ENCODE peak calls at places on chromosome 1, in five cellular contexts. D is IMR-90, G is K562, B is SK-N-SH, Q is HepG2. L is an unnamed sample.
A peak's percentile ranks its signal among the peaks of the same experiment; 100 is the strongest.

GRCh38 chr1:165330483-165330882 is 26.0 kb downstream of the LMX1A start:
- DNase-seq in D (no peak), G (no peak), B (no peak), Q (no peak), L (no peak)

GRCh38 chr1:92968138-92969032 is 7.1 kb upstream of the DIPK1A start:
- DNase-seq in D (no peak), G (no peak), B (peak; percentile 38), Q (peak; percentile 45), L (no peak)

GRCh38 chr1:158931055-158931737 is at the start of gene PYHIN1:
- DNase-seq in D (no peak), G (no peak), B (no peak), Q (no peak), L (no peak)

GRCh38 chr1:51552929-51553807 is 34.1 kb upstream of the EPS15 start:
- DNase-seq in D (no peak), G (no peak), B (no peak), Q (no peak), L (no peak)

GRCh38 chr1:19710825-19711611 is 46.3 kb downstream of the HTR6 start:
- DNase-seq in D (no peak), G (no peak), B (no peak), Q (no peak), L (peak; percentile 93)

GRCh38 chr1:19342077-19342775 is 30.1 kb downstream of the SLC66A1 start:
- DNase-seq in D (no peak), G (no peak), B (peak; percentile 64), Q (no peak), L (no peak)

GRCh38 chr1:203462143-203462542 is 13.5 kb upstream of the PRELP start:
- DNase-seq in D (no peak), G (no peak), B (no peak), Q (no peak), L (no peak)

GRCh38 chr1:109643385-109644230 is 12.3 kb upstream of the GSTM4 start:
- DNase-seq in D (peak; percentile 65), G (peak; percentile 86), B (peak; percentile 49), Q (peak; percentile 67), L (no peak)

GRCh38 chr1:36476945-36477344 is 5.8 kb downstream of the CSF3R start:
- DNase-seq in D (no peak), G (no peak), B (no peak), Q (no peak), L (no peak)

GRCh38 chr1:31717341-31717740 is 13.5 kb upstream of the COL16A1 start:
- DNase-seq in D (peak; percentile 37), G (no peak), B (no peak), Q (no peak), L (no peak)

GRCh38 chr1:32128971-32129370 is 21.1 kb downstream of the KPNA6 start:
- DNase-seq in D (no peak), G (no peak), B (no peak), Q (no peak), L (no peak)

GRCh38 chr1:41523981-41524675 is 39.6 kb upstream of the EDN2 start:
- DNase-seq in D (no peak), G (no peak), B (no peak), Q (no peak), L (no peak)
- TF ChIP-seq MXI1 in D (no peak), G (no peak), B (no peak), Q (no peak), L (no peak)

DNA sequence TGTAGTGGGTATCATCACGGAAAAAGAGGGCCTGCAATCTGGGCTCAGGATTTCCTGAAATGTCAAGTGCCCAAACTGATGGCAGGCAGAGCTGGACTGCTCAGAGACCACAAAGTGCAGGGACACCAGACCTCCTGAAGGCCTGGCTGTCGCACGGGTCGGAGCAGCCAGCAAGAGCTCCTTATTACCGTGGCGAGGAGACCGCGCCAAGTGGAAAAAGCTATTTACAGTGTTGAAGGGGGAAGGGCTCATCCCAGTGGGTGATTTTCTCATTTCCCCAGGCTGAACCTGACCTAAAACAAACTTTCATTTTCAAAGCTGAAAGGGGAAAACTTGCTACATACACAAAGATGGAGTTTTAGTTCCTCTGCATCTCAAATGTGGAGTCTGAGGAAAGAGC is 74.7 kb upstream of the JAK1 start:
- DNase-seq in D (no peak), G (no peak), B (no peak), Q (no peak), L (no peak)
- TF ChIP-seq MXI1 in D (no peak), G (no peak), B (no peak), Q (no peak), L (no peak)

DNA sequence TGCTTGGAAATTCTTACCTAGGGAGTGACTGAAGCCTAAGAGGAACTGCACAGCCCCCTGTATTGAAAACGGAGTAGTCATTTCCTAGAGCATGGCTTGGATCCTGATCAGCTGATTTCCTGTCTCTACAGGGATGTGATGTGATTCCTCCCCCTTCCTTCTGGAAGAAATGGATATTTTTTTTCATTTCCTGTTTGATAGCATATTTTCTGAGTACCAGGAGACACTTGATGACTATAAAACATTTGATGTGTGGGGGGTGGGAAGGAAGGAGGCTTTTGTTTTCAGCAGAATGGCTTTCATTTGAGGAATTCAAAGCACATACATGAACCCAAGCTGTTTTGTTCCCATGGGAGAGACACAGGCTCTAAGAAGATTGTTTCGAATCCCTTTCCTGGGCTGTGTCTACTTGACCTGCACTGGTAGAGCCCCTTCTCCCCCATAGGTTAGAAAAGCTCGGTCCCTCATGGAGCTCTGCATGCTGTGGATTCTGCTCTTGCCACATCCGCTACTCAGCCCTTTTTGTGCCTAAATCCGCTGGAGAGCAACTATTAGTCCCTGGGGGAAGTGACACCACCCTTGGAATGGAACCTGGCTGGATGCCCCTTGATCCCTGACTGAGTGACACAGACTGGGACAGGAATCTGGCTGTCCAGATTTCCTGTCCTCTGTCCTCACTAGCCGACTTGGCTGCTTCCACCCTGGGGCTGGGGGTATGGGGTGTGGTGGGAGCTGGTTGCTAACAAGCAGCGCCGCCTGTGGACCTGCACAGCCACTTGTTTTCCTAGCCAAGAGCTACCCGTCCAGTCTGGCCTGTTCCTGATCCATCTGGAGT is 71.8 kb upstream of the MACF1 start:
- DNase-seq in D (peak; percentile 57), G (peak; percentile 29), B (peak; percentile 64), Q (peak; percentile 85), L (no peak)
- TF ChIP-seq MXI1 in D (no peak), G (no peak), B (no peak), Q (no peak), L (no peak)

DNA sequence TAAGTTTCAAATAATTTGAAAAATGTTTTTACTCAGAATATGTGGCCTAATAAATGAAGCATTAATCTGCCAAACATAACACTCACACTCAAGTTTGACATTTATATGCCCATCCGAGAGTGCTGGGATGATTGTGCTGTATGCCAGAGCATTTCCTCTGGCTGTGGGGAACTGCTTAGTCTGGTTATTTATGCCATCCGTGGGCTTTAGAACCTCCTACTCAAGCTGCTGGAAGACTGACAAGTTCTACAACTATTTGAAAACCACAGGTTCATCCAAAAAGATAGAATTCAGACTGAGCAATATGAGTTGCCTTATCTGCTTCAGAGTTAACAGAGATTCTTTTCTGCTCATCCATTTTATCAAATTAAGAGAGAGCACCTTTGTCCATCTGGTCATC is 25.9 kb downstream of the PCNX2 start:
- DNase-seq in D (peak; percentile 73), G (no peak), B (no peak), Q (no peak), L (no peak)
- TF ChIP-seq MXI1 in D (no peak), G (no peak), B (no peak), Q (no peak), L (no peak)

GRCh38 chr1:209853677-209854076 is 25.9 kb downstream of the UTP25 start:
- DNase-seq in D (no peak), G (no peak), B (no peak), Q (no peak), L (no peak)

GRCh38 chr1:209850342-209850979 is 22.7 kb downstream of the UTP25 start:
- DNase-seq in D (peak; percentile 45), G (peak; percentile 79), B (peak; percentile 74), Q (peak; percentile 21), L (no peak)

GRCh38 chr1:209855623-209856022 is 27.9 kb downstream of the UTP25 start:
- DNase-seq in D (no peak), G (no peak), B (no peak), Q (no peak), L (no peak)

GRCh38 chr1:209858561-209859103 is 30.9 kb downstream of the UTP25 start:
- DNase-seq in D (no peak), G (no peak), B (no peak), Q (no peak), L (no peak)

DNA sequence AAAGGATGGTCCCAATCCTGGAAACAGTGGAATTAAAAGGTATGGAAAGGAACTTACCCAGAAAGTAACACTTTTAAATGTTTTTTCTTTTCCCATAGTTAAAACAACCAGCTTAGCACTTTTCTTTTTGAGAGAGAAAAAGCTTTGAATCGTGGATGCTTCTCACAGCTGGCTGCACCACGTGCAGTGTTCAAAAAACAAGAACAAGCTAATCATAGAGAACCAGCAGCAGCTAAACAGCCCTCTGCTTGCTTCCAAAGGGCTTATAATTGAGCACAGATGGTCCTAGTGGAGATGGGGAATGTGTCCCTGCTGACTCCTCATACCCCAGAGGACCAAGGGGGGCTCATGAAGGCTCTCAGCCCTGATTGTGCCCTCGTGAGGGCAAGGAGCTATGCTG is 26.4 kb downstream of the UTP25 start:
- DNase-seq in D (no peak), G (no peak), B (peak; percentile 30), Q (no peak), L (no peak)
- TF ChIP-seq MXI1 in D (no peak), G (no peak), B (no peak), Q (no peak), L (no peak)